ENCODE peak calls at places on chromosome 4, in six cellular contexts. One of them, this sample, is unnamed.

GRCh38 chr4:185082549-185082948 is 60.5 kb upstream of the SLC25A4 start:
- DNase-seq in right cardiac atrium: no peak
- DNase-seq in stimulated activated naive CD4-positive, alpha-beta T cell treated with Interleukin-2 at 50 U/mL for 16 hours: no peak
- DNase-seq in ureter: no peak
- DNase-seq in activated T-cell treated with anti-CD3 and anti-CD28 coated beads, Interleukin-2, amount 50 U/mL, for 1 hour: no peak
- DNase-seq in neuronal stem cell: no peak
- DNase-seq in this sample: no peak

GRCh38 chr4:26267087-26267486 is 53.7 kb upstream of the RBPJ start:
- DNase-seq in ureter: peak
- DNase-seq in activated T-cell treated with anti-CD3 and anti-CD28 coated beads, Interleukin-2, amount 50 U/mL, for 1 hour: no peak
- DNase-seq in right cardiac atrium: peak
- DNase-seq in stimulated activated naive CD4-positive, alpha-beta T cell treated with Interleukin-2 at 50 U/mL for 16 hours: no peak
- DNase-seq in neuronal stem cell: no peak
- DNase-seq in this sample: no peak

GRCh38 chr4:101593666-101594065 is 196.9 kb upstream of the BANK1 start:
- DNase-seq in ureter: no peak
- DNase-seq in stimulated activated naive CD4-positive, alpha-beta T cell treated with Interleukin-2 at 50 U/mL for 16 hours: no peak
- DNase-seq in activated T-cell treated with anti-CD3 and anti-CD28 coated beads, Interleukin-2, amount 50 U/mL, for 1 hour: no peak
- DNase-seq in neuronal stem cell: no peak
- DNase-seq in right cardiac atrium: no peak
- DNase-seq in this sample: no peak

GRCh38 chr4:6668391-6668790 is 25.3 kb upstream of the S100P start:
- DNase-seq in ureter: no peak
- DNase-seq in neuronal stem cell: no peak
- DNase-seq in right cardiac atrium: no peak
- DNase-seq in stimulated activated naive CD4-positive, alpha-beta T cell treated with Interleukin-2 at 50 U/mL for 16 hours: no peak
- DNase-seq in activated T-cell treated with anti-CD3 and anti-CD28 coated beads, Interleukin-2, amount 50 U/mL, for 1 hour: no peak
- DNase-seq in this sample: no peak

GRCh38 chr4:10092481-10093272 is 23.9 kb downstream of the WDR1 start:
- DNase-seq in activated T-cell treated with anti-CD3 and anti-CD28 coated beads, Interleukin-2, amount 50 U/mL, for 1 hour: no peak
- DNase-seq in neuronal stem cell: no peak
- DNase-seq in right cardiac atrium: peak
- DNase-seq in ureter: no peak
- DNase-seq in stimulated activated naive CD4-positive, alpha-beta T cell treated with Interleukin-2 at 50 U/mL for 16 hours: no peak
- DNase-seq in this sample: no peak

GRCh38 chr4:8303081-8303480 is 33.5 kb downstream of the HTRA3 start:
- DNase-seq in neuronal stem cell: no peak
- DNase-seq in activated T-cell treated with anti-CD3 and anti-CD28 coated beads, Interleukin-2, amount 50 U/mL, for 1 hour: no peak
- DNase-seq in ureter: no peak
- DNase-seq in stimulated activated naive CD4-positive, alpha-beta T cell treated with Interleukin-2 at 50 U/mL for 16 hours: no peak
- DNase-seq in right cardiac atrium: no peak
- DNase-seq in this sample: no peak

GRCh38 chr4:78545275-78546246 is 6.0 kb upstream of the ANXA3 start:
- DNase-seq in activated T-cell treated with anti-CD3 and anti-CD28 coated beads, Interleukin-2, amount 50 U/mL, for 1 hour: no peak
- DNase-seq in stimulated activated naive CD4-positive, alpha-beta T cell treated with Interleukin-2 at 50 U/mL for 16 hours: no peak
- DNase-seq in ureter: no peak
- DNase-seq in right cardiac atrium: peak
- DNase-seq in neuronal stem cell: no peak
- DNase-seq in this sample: no peak

GRCh38 chr4:55366621-55367020 is 20.6 kb downstream of the SRD5A3 start:
- DNase-seq in right cardiac atrium: no peak
- DNase-seq in ureter: no peak
- DNase-seq in activated T-cell treated with anti-CD3 and anti-CD28 coated beads, Interleukin-2, amount 50 U/mL, for 1 hour: no peak
- DNase-seq in stimulated activated naive CD4-positive, alpha-beta T cell treated with Interleukin-2 at 50 U/mL for 16 hours: no peak
- DNase-seq in neuronal stem cell: no peak
- DNase-seq in this sample: no peak

GRCh38 chr4:41057456-41057855 is 156.9 kb downstream of the APBB2 start:
- DNase-seq in ureter: no peak
- DNase-seq in neuronal stem cell: no peak
- DNase-seq in activated T-cell treated with anti-CD3 and anti-CD28 coated beads, Interleukin-2, amount 50 U/mL, for 1 hour: no peak
- DNase-seq in stimulated activated naive CD4-positive, alpha-beta T cell treated with Interleukin-2 at 50 U/mL for 16 hours: no peak
- DNase-seq in right cardiac atrium: no peak
- DNase-seq in this sample: no peak

GRCh38 chr4:5366421-5366820 is 315.1 kb downstream of the STK32B start:
- DNase-seq in right cardiac atrium: no peak
- DNase-seq in ureter: no peak
- DNase-seq in activated T-cell treated with anti-CD3 and anti-CD28 coated beads, Interleukin-2, amount 50 U/mL, for 1 hour: no peak
- DNase-seq in stimulated activated naive CD4-positive, alpha-beta T cell treated with Interleukin-2 at 50 U/mL for 16 hours: no peak
- DNase-seq in neuronal stem cell: no peak
- DNase-seq in this sample: no peak

GRCh38 chr4:48180234-48180633 is 46.2 kb upstream of the TXK start:
- DNase-seq in stimulated activated naive CD4-positive, alpha-beta T cell treated with Interleukin-2 at 50 U/mL for 16 hours: no peak
- DNase-seq in ureter: no peak
- DNase-seq in activated T-cell treated with anti-CD3 and anti-CD28 coated beads, Interleukin-2, amount 50 U/mL, for 1 hour: no peak
- DNase-seq in neuronal stem cell: no peak
- DNase-seq in right cardiac atrium: no peak
- DNase-seq in this sample: no peak

GRCh38 chr4:121156822-121157769 is 7.0 kb downstream of the TNIP3 start:
- DNase-seq in stimulated activated naive CD4-positive, alpha-beta T cell treated with Interleukin-2 at 50 U/mL for 16 hours: peak
- DNase-seq in ureter: no peak
- DNase-seq in activated T-cell treated with anti-CD3 and anti-CD28 coated beads, Interleukin-2, amount 50 U/mL, for 1 hour: peak
- DNase-seq in neuronal stem cell: peak
- DNase-seq in right cardiac atrium: peak
- DNase-seq in this sample: no peak

GRCh38 chr4:48268956-48269860 is at the start of gene TEC:
- DNase-seq in neuronal stem cell: peak
- DNase-seq in right cardiac atrium: peak
- DNase-seq in activated T-cell treated with anti-CD3 and anti-CD28 coated beads, Interleukin-2, amount 50 U/mL, for 1 hour: no peak
- DNase-seq in ureter: peak
- DNase-seq in stimulated activated naive CD4-positive, alpha-beta T cell treated with Interleukin-2 at 50 U/mL for 16 hours: peak
- DNase-seq in this sample: no peak

This sample was measured in GM19239.